ENCODE peak calls at places on chromosomes 5 and 9, in seven cellular contexts. One of them, this sample, is unnamed.

GRCh38 chr5:72387985-72388384 is 67.8 kb downstream of the PTCD2 start:
- DNase-seq in Right ventricle myocardium inferior: no peak
- DNase-seq in activated naive CD4-positive, alpha-beta T cell treated with anti-CD3 and anti-CD28 coated beads, Interleukin-2, amount 50 U/mL, for 72 hours: no peak
- DNase-seq in mesendoderm: peak
- DNase-seq in NCI-H460: peak
- DNase-seq in GM10248: no peak
- DNase-seq in stimulated activated CD8-positive, alpha-beta memory T cell treated with anti-CD3 and anti-CD28 coated beads, Interleukin-4, amount 100 ng/mL, for 4 hours: no peak
- DNase-seq in this sample: no peak

GRCh38 chr5:176629853-176630680 is at the start of the genes EIF4E1B and SNCB:
- DNase-seq in Right ventricle myocardium inferior: no peak
- DNase-seq in activated naive CD4-positive, alpha-beta T cell treated with anti-CD3 and anti-CD28 coated beads, Interleukin-2, amount 50 U/mL, for 72 hours: peak
- DNase-seq in mesendoderm: peak
- DNase-seq in NCI-H460: peak
- DNase-seq in GM10248: peak
- DNase-seq in stimulated activated CD8-positive, alpha-beta memory T cell treated with anti-CD3 and anti-CD28 coated beads, Interleukin-4, amount 100 ng/mL, for 4 hours: no peak
- DNase-seq in this sample: peak

GRCh38 chr5:11398728-11399127 is 505.5 kb downstream of the CTNND2 start:
- DNase-seq in Right ventricle myocardium inferior: no peak
- DNase-seq in activated naive CD4-positive, alpha-beta T cell treated with anti-CD3 and anti-CD28 coated beads, Interleukin-2, amount 50 U/mL, for 72 hours: no peak
- DNase-seq in mesendoderm: no peak
- DNase-seq in NCI-H460: no peak
- DNase-seq in GM10248: no peak
- DNase-seq in stimulated activated CD8-positive, alpha-beta memory T cell treated with anti-CD3 and anti-CD28 coated beads, Interleukin-4, amount 100 ng/mL, for 4 hours: no peak
- DNase-seq in this sample: no peak

GRCh38 chr9:120830151-120830550 is 12.6 kb downstream of the PSMD5 start:
- DNase-seq in Right ventricle myocardium inferior: no peak
- DNase-seq in activated naive CD4-positive, alpha-beta T cell treated with anti-CD3 and anti-CD28 coated beads, Interleukin-2, amount 50 U/mL, for 72 hours: no peak
- DNase-seq in mesendoderm: no peak
- DNase-seq in NCI-H460: no peak
- DNase-seq in GM10248: no peak
- DNase-seq in stimulated activated CD8-positive, alpha-beta memory T cell treated with anti-CD3 and anti-CD28 coated beads, Interleukin-4, amount 100 ng/mL, for 4 hours: no peak
- DNase-seq in this sample: no peak

GRCh38 chr9:75993434-75993833 is 103.0 kb downstream of the PCSK5 start:
- DNase-seq in Right ventricle myocardium inferior: no peak
- DNase-seq in activated naive CD4-positive, alpha-beta T cell treated with anti-CD3 and anti-CD28 coated beads, Interleukin-2, amount 50 U/mL, for 72 hours: no peak
- DNase-seq in mesendoderm: no peak
- DNase-seq in NCI-H460: no peak
- DNase-seq in GM10248: no peak
- DNase-seq in stimulated activated CD8-positive, alpha-beta memory T cell treated with anti-CD3 and anti-CD28 coated beads, Interleukin-4, amount 100 ng/mL, for 4 hours: no peak
- DNase-seq in this sample: no peak

GRCh38 chr5:142551242-142552067 is 134.4 kb downstream of the FGF1 start:
- DNase-seq in Right ventricle myocardium inferior: no peak
- DNase-seq in activated naive CD4-positive, alpha-beta T cell treated with anti-CD3 and anti-CD28 coated beads, Interleukin-2, amount 50 U/mL, for 72 hours: no peak
- DNase-seq in mesendoderm: peak
- DNase-seq in NCI-H460: no peak
- DNase-seq in GM10248: no peak
- DNase-seq in stimulated activated CD8-positive, alpha-beta memory T cell treated with anti-CD3 and anti-CD28 coated beads, Interleukin-4, amount 100 ng/mL, for 4 hours: no peak
- DNase-seq in this sample: no peak

GRCh38 chr9:14349141-14349817 is 35.3 kb upstream of the NFIB start:
- DNase-seq in Right ventricle myocardium inferior: peak
- DNase-seq in activated naive CD4-positive, alpha-beta T cell treated with anti-CD3 and anti-CD28 coated beads, Interleukin-2, amount 50 U/mL, for 72 hours: no peak
- DNase-seq in mesendoderm: peak
- DNase-seq in NCI-H460: no peak
- DNase-seq in GM10248: no peak
- DNase-seq in stimulated activated CD8-positive, alpha-beta memory T cell treated with anti-CD3 and anti-CD28 coated beads, Interleukin-4, amount 100 ng/mL, for 4 hours: no peak
- DNase-seq in this sample: no peak

GRCh38 chr5:119067338-119067737 is 3.5 kb upstream of the DMXL1 start:
- DNase-seq in Right ventricle myocardium inferior: no peak
- DNase-seq in activated naive CD4-positive, alpha-beta T cell treated with anti-CD3 and anti-CD28 coated beads, Interleukin-2, amount 50 U/mL, for 72 hours: no peak
- DNase-seq in mesendoderm: no peak
- DNase-seq in NCI-H460: no peak
- DNase-seq in GM10248: no peak
- DNase-seq in stimulated activated CD8-positive, alpha-beta memory T cell treated with anti-CD3 and anti-CD28 coated beads, Interleukin-4, amount 100 ng/mL, for 4 hours: no peak
- DNase-seq in this sample: no peak

GRCh38 chr5:129378961-129379360 is 81.1 kb upstream of the ADAMTS19 start:
- DNase-seq in Right ventricle myocardium inferior: no peak
- DNase-seq in activated naive CD4-positive, alpha-beta T cell treated with anti-CD3 and anti-CD28 coated beads, Interleukin-2, amount 50 U/mL, for 72 hours: no peak
- DNase-seq in mesendoderm: no peak
- DNase-seq in NCI-H460: no peak
- DNase-seq in GM10248: no peak
- DNase-seq in stimulated activated CD8-positive, alpha-beta memory T cell treated with anti-CD3 and anti-CD28 coated beads, Interleukin-4, amount 100 ng/mL, for 4 hours: no peak
- DNase-seq in this sample: no peak

GRCh38 chr5:176693477-176693851 is 46.2 kb downstream of the TSPAN17 start:
- DNase-seq in Right ventricle myocardium inferior: no peak
- DNase-seq in activated naive CD4-positive, alpha-beta T cell treated with anti-CD3 and anti-CD28 coated beads, Interleukin-2, amount 50 U/mL, for 72 hours: no peak
- DNase-seq in mesendoderm: no peak
- DNase-seq in NCI-H460: no peak
- DNase-seq in GM10248: no peak
- DNase-seq in stimulated activated CD8-positive, alpha-beta memory T cell treated with anti-CD3 and anti-CD28 coated beads, Interleukin-4, amount 100 ng/mL, for 4 hours: no peak
- DNase-seq in this sample: peak

GRCh38 chr5:57503433-57503832 is 20.8 kb upstream of the ACTBL2 start:
- DNase-seq in Right ventricle myocardium inferior: no peak
- DNase-seq in activated naive CD4-positive, alpha-beta T cell treated with anti-CD3 and anti-CD28 coated beads, Interleukin-2, amount 50 U/mL, for 72 hours: no peak
- DNase-seq in mesendoderm: no peak
- DNase-seq in NCI-H460: no peak
- DNase-seq in GM10248: no peak
- DNase-seq in stimulated activated CD8-positive, alpha-beta memory T cell treated with anti-CD3 and anti-CD28 coated beads, Interleukin-4, amount 100 ng/mL, for 4 hours: no peak
- DNase-seq in this sample: no peak

GRCh38 chr9:26502311-26502710 is 390.3 kb downstream of the CAAP1 start:
- DNase-seq in Right ventricle myocardium inferior: no peak
- DNase-seq in activated naive CD4-positive, alpha-beta T cell treated with anti-CD3 and anti-CD28 coated beads, Interleukin-2, amount 50 U/mL, for 72 hours: no peak
- DNase-seq in mesendoderm: peak
- DNase-seq in NCI-H460: no peak
- DNase-seq in GM10248: no peak
- DNase-seq in stimulated activated CD8-positive, alpha-beta memory T cell treated with anti-CD3 and anti-CD28 coated beads, Interleukin-4, amount 100 ng/mL, for 4 hours: no peak
- DNase-seq in this sample: no peak

GRCh38 chr5:56698463-56699381 is 116.6 kb upstream of the MAP3K1 start:
- DNase-seq in Right ventricle myocardium inferior: no peak
- DNase-seq in activated naive CD4-positive, alpha-beta T cell treated with anti-CD3 and anti-CD28 coated beads, Interleukin-2, amount 50 U/mL, for 72 hours: no peak
- DNase-seq in mesendoderm: peak
- DNase-seq in NCI-H460: no peak
- DNase-seq in GM10248: no peak
- DNase-seq in stimulated activated CD8-positive, alpha-beta memory T cell treated with anti-CD3 and anti-CD28 coated beads, Interleukin-4, amount 100 ng/mL, for 4 hours: no peak
- DNase-seq in this sample: no peak

GRCh38 chr9:90322296-90322695 is 320.3 kb downstream of the DIRAS2 start:
- DNase-seq in Right ventricle myocardium inferior: no peak
- DNase-seq in activated naive CD4-positive, alpha-beta T cell treated with anti-CD3 and anti-CD28 coated beads, Interleukin-2, amount 50 U/mL, for 72 hours: no peak
- DNase-seq in mesendoderm: no peak
- DNase-seq in NCI-H460: no peak
- DNase-seq in GM10248: no peak
- DNase-seq in stimulated activated CD8-positive, alpha-beta memory T cell treated with anti-CD3 and anti-CD28 coated beads, Interleukin-4, amount 100 ng/mL, for 4 hours: no peak
- DNase-seq in this sample: no peak

GRCh38 chr9:92656537-92656925 is 13.4 kb downstream of the IPPK start:
- DNase-seq in Right ventricle myocardium inferior: no peak
- DNase-seq in activated naive CD4-positive, alpha-beta T cell treated with anti-CD3 and anti-CD28 coated beads, Interleukin-2, amount 50 U/mL, for 72 hours: no peak
- DNase-seq in mesendoderm: no peak
- DNase-seq in NCI-H460: no peak
- DNase-seq in GM10248: no peak
- DNase-seq in stimulated activated CD8-positive, alpha-beta memory T cell treated with anti-CD3 and anti-CD28 coated beads, Interleukin-4, amount 100 ng/mL, for 4 hours: no peak
- DNase-seq in this sample: no peak

GRCh38 chr5:179143446-179143845 is 83.3 kb downstream of the ZNF354C start:
- DNase-seq in Right ventricle myocardium inferior: no peak
- DNase-seq in activated naive CD4-positive, alpha-beta T cell treated with anti-CD3 and anti-CD28 coated beads, Interleukin-2, amount 50 U/mL, for 72 hours: no peak
- DNase-seq in mesendoderm: peak
- DNase-seq in NCI-H460: no peak
- DNase-seq in GM10248: no peak
- DNase-seq in stimulated activated CD8-positive, alpha-beta memory T cell treated with anti-CD3 and anti-CD28 coated beads, Interleukin-4, amount 100 ng/mL, for 4 hours: no peak
- DNase-seq in this sample: peak

GRCh38 chr5:10303699-10304170 is 4.0 kb downstream of the CMBL start:
- DNase-seq in Right ventricle myocardium inferior: no peak
- DNase-seq in activated naive CD4-positive, alpha-beta T cell treated with anti-CD3 and anti-CD28 coated beads, Interleukin-2, amount 50 U/mL, for 72 hours: no peak
- DNase-seq in mesendoderm: no peak
- DNase-seq in NCI-H460: no peak
- DNase-seq in GM10248: no peak
- DNase-seq in stimulated activated CD8-positive, alpha-beta memory T cell treated with anti-CD3 and anti-CD28 coated beads, Interleukin-4, amount 100 ng/mL, for 4 hours: no peak
- DNase-seq in this sample: no peak

GRCh38 chr5:16051246-16051645 is 128.3 kb downstream of the MARCHF11 start:
- DNase-seq in Right ventricle myocardium inferior: no peak
- DNase-seq in activated naive CD4-positive, alpha-beta T cell treated with anti-CD3 and anti-CD28 coated beads, Interleukin-2, amount 50 U/mL, for 72 hours: no peak
- DNase-seq in mesendoderm: no peak
- DNase-seq in NCI-H460: no peak
- DNase-seq in GM10248: no peak
- DNase-seq in stimulated activated CD8-positive, alpha-beta memory T cell treated with anti-CD3 and anti-CD28 coated beads, Interleukin-4, amount 100 ng/mL, for 4 hours: no peak
- DNase-seq in this sample: no peak

GRCh38 chr5:143315214-143315613 is 88.3 kb downstream of the NR3C1 start:
- DNase-seq in Right ventricle myocardium inferior: no peak
- DNase-seq in activated naive CD4-positive, alpha-beta T cell treated with anti-CD3 and anti-CD28 coated beads, Interleukin-2, amount 50 U/mL, for 72 hours: no peak
- DNase-seq in mesendoderm: no peak
- DNase-seq in NCI-H460: no peak
- DNase-seq in GM10248: no peak
- DNase-seq in stimulated activated CD8-positive, alpha-beta memory T cell treated with anti-CD3 and anti-CD28 coated beads, Interleukin-4, amount 100 ng/mL, for 4 hours: no peak
- DNase-seq in this sample: no peak

GRCh38 chr9:129895376-129896268 is 60.4 kb downstream of the USP20 start:
- DNase-seq in Right ventricle myocardium inferior: no peak
- DNase-seq in activated naive CD4-positive, alpha-beta T cell treated with anti-CD3 and anti-CD28 coated beads, Interleukin-2, amount 50 U/mL, for 72 hours: no peak
- DNase-seq in mesendoderm: no peak
- DNase-seq in NCI-H460: no peak
- DNase-seq in GM10248: no peak
- DNase-seq in stimulated activated CD8-positive, alpha-beta memory T cell treated with anti-CD3 and anti-CD28 coated beads, Interleukin-4, amount 100 ng/mL, for 4 hours: no peak
- DNase-seq in this sample: no peak

GRCh38 chr5:151125421-151125820 is 32.2 kb downstream of the ANXA6 start:
- DNase-seq in Right ventricle myocardium inferior: no peak
- DNase-seq in activated naive CD4-positive, alpha-beta T cell treated with anti-CD3 and anti-CD28 coated beads, Interleukin-2, amount 50 U/mL, for 72 hours: no peak
- DNase-seq in mesendoderm: no peak
- DNase-seq in NCI-H460: no peak
- DNase-seq in GM10248: peak
- DNase-seq in stimulated activated CD8-positive, alpha-beta memory T cell treated with anti-CD3 and anti-CD28 coated beads, Interleukin-4, amount 100 ng/mL, for 4 hours: no peak
- DNase-seq in this sample: no peak

GRCh38 chr5:130992095-130992494 is 173.0 kb downstream of the HINT1 start:
- DNase-seq in Right ventricle myocardium inferior: no peak
- DNase-seq in activated naive CD4-positive, alpha-beta T cell treated with anti-CD3 and anti-CD28 coated beads, Interleukin-2, amount 50 U/mL, for 72 hours: no peak
- DNase-seq in mesendoderm: peak
- DNase-seq in NCI-H460: no peak
- DNase-seq in GM10248: no peak
- DNase-seq in stimulated activated CD8-positive, alpha-beta memory T cell treated with anti-CD3 and anti-CD28 coated beads, Interleukin-4, amount 100 ng/mL, for 4 hours: no peak
- DNase-seq in this sample: no peak

GRCh38 chr9:7125231-7125630 is 367.5 kb downstream of the KDM4C start:
- DNase-seq in Right ventricle myocardium inferior: no peak
- DNase-seq in activated naive CD4-positive, alpha-beta T cell treated with anti-CD3 and anti-CD28 coated beads, Interleukin-2, amount 50 U/mL, for 72 hours: no peak
- DNase-seq in mesendoderm: no peak
- DNase-seq in NCI-H460: no peak
- DNase-seq in GM10248: no peak
- DNase-seq in stimulated activated CD8-positive, alpha-beta memory T cell treated with anti-CD3 and anti-CD28 coated beads, Interleukin-4, amount 100 ng/mL, for 4 hours: no peak
- DNase-seq in this sample: no peak

GRCh38 chr5:21654-22233 is 70.2 kb upstream of the PLEKHG4B start:
- DNase-seq in Right ventricle myocardium inferior: no peak
- DNase-seq in activated naive CD4-positive, alpha-beta T cell treated with anti-CD3 and anti-CD28 coated beads, Interleukin-2, amount 50 U/mL, for 72 hours: no peak
- DNase-seq in mesendoderm: no peak
- DNase-seq in NCI-H460: peak
- DNase-seq in GM10248: no peak
- DNase-seq in stimulated activated CD8-positive, alpha-beta memory T cell treated with anti-CD3 and anti-CD28 coated beads, Interleukin-4, amount 100 ng/mL, for 4 hours: no peak
- DNase-seq in this sample: no peak

GRCh38 chr9:94593459-94594345 is at the start of gene FBP2:
- DNase-seq in Right ventricle myocardium inferior: no peak
- DNase-seq in activated naive CD4-positive, alpha-beta T cell treated with anti-CD3 and anti-CD28 coated beads, Interleukin-2, amount 50 U/mL, for 72 hours: no peak
- DNase-seq in mesendoderm: no peak
- DNase-seq in NCI-H460: no peak
- DNase-seq in GM10248: no peak
- DNase-seq in stimulated activated CD8-positive, alpha-beta memory T cell treated with anti-CD3 and anti-CD28 coated beads, Interleukin-4, amount 100 ng/mL, for 4 hours: no peak
- DNase-seq in this sample: no peak

GRCh38 chr5:56763711-56764466 is 51.5 kb upstream of the MAP3K1 start:
- DNase-seq in Right ventricle myocardium inferior: no peak
- DNase-seq in activated naive CD4-positive, alpha-beta T cell treated with anti-CD3 and anti-CD28 coated beads, Interleukin-2, amount 50 U/mL, for 72 hours: no peak
- DNase-seq in mesendoderm: peak
- DNase-seq in NCI-H460: no peak
- DNase-seq in GM10248: no peak
- DNase-seq in stimulated activated CD8-positive, alpha-beta memory T cell treated with anti-CD3 and anti-CD28 coated beads, Interleukin-4, amount 100 ng/mL, for 4 hours: no peak
- DNase-seq in this sample: peak

GRCh38 chr5:32753765-32754164 is 42.6 kb downstream of the NPR3 start:
- DNase-seq in Right ventricle myocardium inferior: peak
- DNase-seq in activated naive CD4-positive, alpha-beta T cell treated with anti-CD3 and anti-CD28 coated beads, Interleukin-2, amount 50 U/mL, for 72 hours: no peak
- DNase-seq in mesendoderm: no peak
- DNase-seq in NCI-H460: peak
- DNase-seq in GM10248: no peak
- DNase-seq in stimulated activated CD8-positive, alpha-beta memory T cell treated with anti-CD3 and anti-CD28 coated beads, Interleukin-4, amount 100 ng/mL, for 4 hours: no peak
- DNase-seq in this sample: no peak

GRCh38 chr9:19161257-19162025 is 34.1 kb upstream of the PLIN2 start:
- DNase-seq in Right ventricle myocardium inferior: no peak
- DNase-seq in activated naive CD4-positive, alpha-beta T cell treated with anti-CD3 and anti-CD28 coated beads, Interleukin-2, amount 50 U/mL, for 72 hours: peak
- DNase-seq in mesendoderm: peak
- DNase-seq in NCI-H460: peak
- DNase-seq in GM10248: peak
- DNase-seq in stimulated activated CD8-positive, alpha-beta memory T cell treated with anti-CD3 and anti-CD28 coated beads, Interleukin-4, amount 100 ng/mL, for 4 hours: no peak
- DNase-seq in this sample: no peak

GRCh38 chr9:85600675-85601263 is 141.0 kb downstream of the AGTPBP1 start:
- DNase-seq in Right ventricle myocardium inferior: no peak
- DNase-seq in activated naive CD4-positive, alpha-beta T cell treated with anti-CD3 and anti-CD28 coated beads, Interleukin-2, amount 50 U/mL, for 72 hours: no peak
- DNase-seq in mesendoderm: peak
- DNase-seq in NCI-H460: no peak
- DNase-seq in GM10248: no peak
- DNase-seq in stimulated activated CD8-positive, alpha-beta memory T cell treated with anti-CD3 and anti-CD28 coated beads, Interleukin-4, amount 100 ng/mL, for 4 hours: no peak
- DNase-seq in this sample: no peak

GRCh38 chr5:76544268-76544926 is 78.8 kb downstream of the F2RL2 start:
- DNase-seq in Right ventricle myocardium inferior: no peak
- DNase-seq in activated naive CD4-positive, alpha-beta T cell treated with anti-CD3 and anti-CD28 coated beads, Interleukin-2, amount 50 U/mL, for 72 hours: peak
- DNase-seq in mesendoderm: peak
- DNase-seq in NCI-H460: peak
- DNase-seq in GM10248: peak
- DNase-seq in stimulated activated CD8-positive, alpha-beta memory T cell treated with anti-CD3 and anti-CD28 coated beads, Interleukin-4, amount 100 ng/mL, for 4 hours: peak
- DNase-seq in this sample: no peak